ENCODE peak calls at places on chromosomes 13 and 19, in seven cellular contexts. M is IMR-90; A is cardiac fibroblast; W is activated naive CD4-positive, alpha-beta T cell; K is kidney epithelial cell; C is brain microvascular endothelial cell; D is GM04504. F is an unnamed sample.

GRCh38 chr13:59776924-59777690 is 386.6 kb downstream of the DIAPH3 start:
- DNase-seq in C (peak), D (peak), M (peak), A (peak), K (peak), W (no peak), F (peak)

GRCh38 chr19:58558066-58558622 is at the start of gene UBE2M:
- DNase-seq in K (no peak), C (no peak), M (no peak), W (no peak), A (no peak), D (no peak), F (peak)

GRCh38 chr13:21673592-21674270 is 2.9 kb downstream of the FGF9 start:
- DNase-seq in D (no peak), W (no peak), K (no peak), A (peak), C (no peak), M (peak), F (no peak)

GRCh38 chr13:75372923-75373841 is 108.8 kb downstream of the TBC1D4 start:
- DNase-seq in D (no peak), M (no peak), A (no peak), K (no peak), C (no peak), W (no peak), F (no peak)

GRCh38 chr13:109783447-109783814 is 3.0 kb downstream of the IRS2 start:
- DNase-seq in M (no peak), A (no peak), D (no peak), C (no peak), K (no peak), W (peak), F (no peak)

GRCh38 chr19:46131485-46132143 is 7.1 kb upstream of the IGFL3 start:
- DNase-seq in D (no peak), M (no peak), C (no peak), K (no peak), W (no peak), A (no peak), F (no peak)

GRCh38 chr13:112904436-112904960 is 64.5 kb upstream of the MCF2L start:
- DNase-seq in C (no peak), A (no peak), D (no peak), W (no peak), K (no peak), M (no peak), F (no peak)

GRCh38 chr13:45226024-45226423 is 25.2 kb upstream of the KCTD4 start:
- DNase-seq in C (no peak), K (no peak), A (no peak), W (no peak), D (no peak), M (no peak), F (no peak)

GRCh38 chr19:19562665-19563347 is 24.7 kb downstream of the CILP2 start:
- DNase-seq in D (no peak), W (no peak), M (no peak), K (no peak), C (no peak), A (no peak), F (no peak)

F was measured in A172.